ENCODE peak calls at places on chromosomes 7 and 10, in seven cellular contexts. U is lower leg skin, Q is IMR-90, J is suprapubic skin, R is B cell, M is coronary artery, E is GM12865. O is an unnamed sample.

GRCh38 chr10:89838002-89838615 is 136.7 kb downstream of the KIF20B start:
- DNase-seq in U (no peak), Q (no peak), J (no peak), R (no peak), M (no peak), E (no peak), O (no peak)

GRCh38 chr7:1567893-1568292 is 1.9 kb downstream of the PSMG3 start:
- DNase-seq in U (no peak), Q (peak), J (no peak), R (no peak), M (no peak), E (no peak), O (no peak)

GRCh38 chr10:100829103-100829870 is 83.5 kb upstream of the SLF2 start:
- DNase-seq in U (peak), Q (no peak), J (peak), R (no peak), M (no peak), E (no peak), O (peak)

GRCh38 chr10:75899816-75900357 is 468.5 kb downstream of the LRMDA start:
- DNase-seq in U (no peak), Q (no peak), J (no peak), R (no peak), M (no peak), E (no peak), O (no peak)

GRCh38 chr10:90179696-90180407 is 478.5 kb downstream of the KIF20B start:
- DNase-seq in U (no peak), Q (peak), J (no peak), R (no peak), M (peak), E (peak), O (no peak)

GRCh38 chr10:117418121-117418520 is 42.9 kb upstream of the PDZD8 start:
- DNase-seq in U (peak), Q (no peak), J (no peak), R (no peak), M (no peak), E (no peak), O (no peak)

GRCh38 chr7:125061776-125062397 is 132.3 kb upstream of the POT1 start:
- DNase-seq in U (no peak), Q (peak), J (no peak), R (no peak), M (no peak), E (peak), O (peak)

GRCh38 chr7:102398543-102398942 is 2.4 kb downstream of the PRKRIP1 start:
- DNase-seq in U (no peak), Q (no peak), J (no peak), R (no peak), M (no peak), E (no peak), O (no peak)

GRCh38 chr7:153445641-153446040 is 606.6 kb upstream of the DPP6 start:
- DNase-seq in U (no peak), Q (no peak), J (no peak), R (no peak), M (no peak), E (no peak), O (no peak)

GRCh38 chr7:23211542-23211941 is 29.7 kb downstream of the NUP42 start:
- DNase-seq in U (no peak), Q (no peak), J (no peak), R (no peak), M (no peak), E (no peak), O (no peak)

GRCh38 chr7:133354546-133355324 is 101.9 kb downstream of the EXOC4 start:
- DNase-seq in U (no peak), Q (peak), J (no peak), R (no peak), M (no peak), E (no peak), O (no peak)

GRCh38 chr7:69690329-69690728 is 92.1 kb downstream of the AUTS2 start:
- DNase-seq in U (no peak), Q (no peak), J (no peak), R (no peak), M (no peak), E (no peak), O (no peak)

GRCh38 chr10:76882245-76882644 is 755.4 kb downstream of the KCNMA1 start:
- DNase-seq in U (no peak), Q (no peak), J (no peak), R (peak), M (no peak), E (peak), O (no peak)

GRCh38 chr7:131538791-131539179 is 17.6 kb downstream of the PODXL start:
- DNase-seq in U (no peak), Q (no peak), J (no peak), R (no peak), M (no peak), E (no peak), O (no peak)
- TF ChIP-seq CTCF in U (no peak), Q (no peak), J (no peak), R (no peak), M (no peak), E (no peak), O (no peak)

DNA sequence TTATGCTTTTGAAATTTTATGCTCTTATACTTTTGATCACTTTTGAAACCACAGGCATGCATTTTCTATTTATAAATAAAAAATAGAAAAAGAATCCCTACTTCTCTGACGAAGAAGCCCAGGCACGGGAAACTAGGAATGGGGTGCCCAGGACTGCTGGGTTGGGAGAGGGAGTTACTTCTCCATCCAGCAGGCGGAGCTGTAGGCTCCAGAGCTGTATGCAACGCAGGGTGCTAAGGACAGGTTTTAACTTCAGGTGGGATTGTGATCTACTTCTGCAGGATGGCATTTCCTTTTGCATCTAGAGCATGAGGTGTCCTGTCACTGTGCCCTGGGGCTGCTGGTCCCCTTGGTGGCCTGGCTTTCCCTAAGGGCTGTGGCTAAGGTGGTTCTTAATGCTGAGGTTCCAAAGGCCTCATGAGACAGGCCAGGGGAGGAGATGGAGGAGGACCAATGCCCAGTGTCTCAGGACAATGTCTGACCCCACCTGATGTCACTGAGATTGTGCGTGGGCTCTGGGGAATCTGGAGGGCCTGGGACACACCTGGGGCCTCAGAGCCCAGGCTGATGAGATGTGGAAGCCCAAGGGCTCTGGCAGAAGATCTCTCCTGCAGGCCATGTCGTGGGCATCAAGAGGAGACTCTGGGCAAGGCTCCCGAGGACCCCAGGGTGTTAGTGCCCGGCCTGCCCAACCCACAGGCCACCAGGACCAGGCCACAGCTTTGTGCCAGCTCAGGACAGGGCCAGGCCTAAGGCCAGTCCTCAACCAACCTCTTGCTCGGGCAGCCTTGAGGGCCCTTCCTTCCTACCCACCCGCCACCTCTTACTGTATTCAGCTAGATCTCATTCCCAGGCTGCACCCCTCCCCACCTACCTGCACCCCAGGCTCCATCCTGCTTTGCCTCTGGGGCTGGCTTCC is 507 bp downstream of the CCDC201 start:
- DNase-seq in U (peak), Q (no peak), J (no peak), R (no peak), M (no peak), E (peak), O (no peak)
- TF ChIP-seq CTCF in U (no peak), Q (peak), J (peak), R (peak), M (no peak), E (peak), O (peak)

GRCh38 chr7:128020161-128020560 is 11.1 kb downstream of the LRRC4 start:
- DNase-seq in U (no peak), Q (no peak), J (no peak), R (no peak), M (no peak), E (peak), O (no peak)

GRCh38 chr7:128014864-128015263 is 16.4 kb downstream of the LRRC4 start:
- DNase-seq in U (no peak), Q (no peak), J (no peak), R (no peak), M (no peak), E (no peak), O (no peak)

GRCh38 chr7:128019330-128019729 is 11.9 kb downstream of the LRRC4 start:
- DNase-seq in U (no peak), Q (no peak), J (no peak), R (no peak), M (no peak), E (no peak), O (no peak)

GRCh38 chr7:128017880-128018845 is 13.1 kb downstream of the LRRC4 start:
- DNase-seq in U (no peak), Q (peak), J (no peak), R (no peak), M (no peak), E (no peak), O (no peak)

GRCh38 chr7:128017460-128017859 is 13.8 kb downstream of the LRRC4 start:
- DNase-seq in U (no peak), Q (no peak), J (no peak), R (no peak), M (no peak), E (no peak), O (no peak)
- TF ChIP-seq CTCF in U (no peak), Q (no peak), J (no peak), R (no peak), M (no peak), E (no peak), O (no peak)

GRCh38 chr7:47681241-47681810 is 99.4 kb upstream of the TNS3 start:
- DNase-seq in U (no peak), Q (no peak), J (no peak), R (no peak), M (no peak), E (no peak), O (no peak)
- TF ChIP-seq CTCF in U (no peak), Q (no peak), J (no peak), R (no peak), M (no peak), E (no peak), O (no peak)

GRCh38 chr10:118775478-118775877 is 20.7 kb upstream of the CACUL1 start:
- DNase-seq in U (no peak), Q (no peak), J (no peak), R (no peak), M (no peak), E (no peak), O (no peak)
- TF ChIP-seq CTCF in U (no peak), Q (peak), J (no peak), R (no peak), M (no peak), E (no peak), O (no peak)

DNA sequence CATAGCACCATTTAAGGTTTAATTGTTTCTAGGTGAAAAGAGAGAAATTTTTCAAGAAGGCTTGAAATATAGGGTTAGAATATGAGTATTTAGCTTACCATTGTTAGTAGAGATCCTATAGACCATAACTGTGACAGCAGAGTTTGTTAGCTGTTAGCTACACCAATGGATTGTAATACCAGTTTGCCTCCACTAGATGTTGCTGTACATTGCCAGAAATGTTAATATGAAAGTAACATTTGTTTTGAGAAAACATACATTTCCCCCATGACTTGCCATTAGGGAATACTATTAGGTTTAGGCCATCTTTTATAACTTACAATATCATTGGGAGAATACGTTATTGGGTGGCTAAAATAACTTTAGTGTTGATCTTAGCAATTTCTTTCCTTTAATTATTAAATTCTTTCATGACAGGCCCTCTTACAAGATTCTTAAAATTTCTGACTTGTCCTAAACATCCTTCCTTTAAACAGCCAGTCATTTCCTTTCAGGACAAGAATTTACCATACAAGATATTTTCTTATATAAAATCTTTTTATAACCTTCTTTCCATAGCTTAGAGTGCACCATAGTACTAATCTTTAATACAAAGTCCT is 39.5 kb downstream of the ZNF117 start:
- DNase-seq in U (no peak), Q (peak), J (no peak), R (no peak), M (no peak), E (peak), O (peak)
- TF ChIP-seq CTCF in U (no peak), Q (peak), J (peak), R (peak), M (peak), E (peak), O (peak)

GRCh38 chr10:78165617-78166016 is 132.0 kb downstream of the RPS24 start:
- DNase-seq in U (no peak), Q (no peak), J (no peak), R (no peak), M (no peak), E (no peak), O (no peak)
- TF ChIP-seq CTCF in U (no peak), Q (peak), J (no peak), R (no peak), M (no peak), E (no peak), O (no peak)

DNA sequence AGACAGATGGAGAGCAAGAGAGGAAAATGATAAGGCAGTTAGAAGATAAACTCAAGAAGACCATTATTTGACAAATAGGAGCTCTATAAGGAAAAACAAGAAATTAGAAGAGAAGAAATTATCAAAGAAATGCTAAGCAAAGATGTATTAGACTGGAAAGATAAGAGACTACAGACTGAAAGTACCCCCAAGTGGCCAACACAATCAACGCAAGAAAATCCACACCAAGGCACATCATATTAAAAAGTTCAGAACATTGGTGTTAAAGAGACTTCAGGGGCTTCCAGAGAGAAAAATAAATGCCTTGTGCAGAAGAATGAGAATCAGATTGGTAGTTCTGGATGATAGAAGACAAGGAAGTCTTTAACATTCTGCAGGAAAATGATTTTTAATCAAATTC is 46.0 kb downstream of the SH2D4B start:
- DNase-seq in U (no peak), Q (no peak), J (no peak), R (no peak), M (no peak), E (no peak), O (no peak)
- TF ChIP-seq CTCF in U (no peak), Q (no peak), J (no peak), R (no peak), M (no peak), E (no peak), O (no peak)

DNA sequence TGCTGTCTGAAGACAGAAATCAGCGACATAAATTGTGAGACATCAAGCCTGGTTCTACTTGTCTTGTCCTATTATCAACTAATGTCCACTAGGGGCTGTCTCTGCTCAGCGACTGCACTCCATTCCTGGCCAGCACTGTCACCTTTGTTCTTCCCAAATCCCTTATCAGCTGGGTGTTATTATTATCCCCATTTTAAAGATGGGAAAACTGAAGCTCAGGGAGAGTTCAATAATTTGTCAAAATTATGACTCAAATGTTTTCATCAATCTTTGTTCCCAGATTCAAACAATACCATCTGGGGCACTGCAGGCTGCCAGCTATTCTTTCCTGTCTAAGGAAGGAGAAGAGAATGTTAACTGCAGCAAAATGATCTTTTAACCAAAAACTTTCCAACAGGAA is 431.6 kb upstream of the NFE2L3 start:
- DNase-seq in U (no peak), Q (peak), J (no peak), R (no peak), M (no peak), E (peak), O (peak)
- TF ChIP-seq CTCF in U (no peak), Q (peak), J (no peak), R (no peak), M (no peak), E (peak), O (no peak)

DNA sequence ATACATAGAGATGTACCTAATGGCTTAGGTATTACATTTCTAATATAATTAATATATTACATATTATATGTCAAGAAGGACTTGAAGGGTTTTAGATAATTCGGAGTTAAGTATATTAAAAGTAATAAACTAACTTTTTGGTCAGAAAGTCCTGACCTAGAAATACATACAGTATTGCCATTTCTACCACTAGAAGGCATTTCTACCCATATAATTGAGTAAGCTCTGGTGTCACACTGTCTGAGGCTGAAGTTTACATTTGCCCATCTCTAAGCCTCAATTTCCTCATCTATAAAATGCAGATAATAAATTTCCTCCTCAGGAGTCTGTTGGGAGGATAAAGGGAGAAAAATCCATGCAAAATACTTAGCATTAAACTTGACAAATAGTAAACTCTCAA is 7.1 kb downstream of the FKBP14 start:
- DNase-seq in U (no peak), Q (no peak), J (no peak), R (no peak), M (no peak), E (no peak), O (no peak)
- TF ChIP-seq CTCF in U (no peak), Q (peak), J (no peak), R (no peak), M (no peak), E (no peak), O (no peak)